ENCODE peak calls at places on chromosome 9, in five cellular contexts. H is heart left ventricle; P is CD4-positive, alpha-beta memory T cell; M is astrocyte; S is CD8-positive, alpha-beta memory T cell. T is an unnamed sample. For H3K9me3, the result is how much of the 10 kb centered on the place peaks cover.

GRCh38 chr9:21696411-21696865 is 106.0 kb upstream of the MTAP start:
- DNase-seq in H (peak), P (no peak), M (no peak), S (no peak), T (no peak)

GRCh38 chr9:33354651-33355211 is 47.6 kb downstream of the AQP7 start:
- DNase-seq in H (no peak), P (no peak), M (peak), S (no peak), T (no peak)

GRCh38 chr9:98707158-98708102 is 1.3 kb downstream of the GABBR2 start:
- DNase-seq in H (peak), P (no peak), M (peak), S (no peak), T (peak)

GRCh38 chr9:99666571-99666970 is 155.1 kb upstream of the NR4A3 start:
- DNase-seq in H (no peak), P (no peak), M (no peak), S (peak), T (no peak)

GRCh38 chr9:8287970-8288369 is 488.4 kb upstream of the DMAC1 start:
- DNase-seq in H (no peak), P (no peak), M (no peak), S (no peak), T (no peak)

GRCh38 chr9:115614931-115615401 is 497.0 kb upstream of the TNC start:
- DNase-seq in H (no peak), P (no peak), M (no peak), S (no peak), T (no peak)

GRCh38 chr9:137540536-137540935 is 9.7 kb downstream of the PNPLA7 start:
- DNase-seq in H (no peak), P (no peak), M (no peak), S (no peak), T (no peak)

GRCh38 chr9:77960356-77961153 is 71.1 kb downstream of the GNAQ start:
- DNase-seq in H (no peak), P (no peak), M (no peak), S (no peak), T (no peak)

GRCh38 chr9:18888241-18888794 is 144.7 kb downstream of the SAXO1 start:
- DNase-seq in H (peak), P (no peak), M (peak), S (no peak), T (no peak)

GRCh38 chr9:75866273-75866871 is 24.1 kb upstream of the PCSK5 start:
- DNase-seq in H (no peak), P (no peak), M (peak), S (no peak), T (no peak)

GRCh38 chr9:34771023-34771422 is 61.1 kb upstream of the CCL21 start:
- DNase-seq in H (no peak), P (no peak), M (no peak), S (no peak), T (no peak)

GRCh38 chr9:9998491-9999287 is 614.1 kb downstream of the PTPRD start:
- DNase-seq in H (no peak), P (no peak), M (no peak), S (no peak), T (no peak)

GRCh38 chr9:16718296-16718695 is 152.2 kb downstream of the BNC2 start:
- DNase-seq in H (no peak), P (no peak), M (no peak), S (no peak), T (no peak)

GRCh38 chr9:130327781-130328348 is 62.3 kb downstream of the HMCN2 start:
- DNase-seq in H (peak), P (no peak), M (peak), S (no peak), T (peak)

GRCh38 chr9:99820330-99821186 is 1.1 kb upstream of the NR4A3 start:
- DNase-seq in H (peak), P (peak), M (peak), S (peak), T (peak)

GRCh38 chr9:35666045-35666444 is 1.1 kb upstream of the ARHGEF39 start:
- DNase-seq in H (no peak), P (no peak), M (peak), S (no peak), T (no peak)

GRCh38 chr9:76610009-76610352 is 151.0 kb downstream of the GCNT1 start:
- DNase-seq in H (peak), P (no peak), M (peak), S (no peak), T (peak)

GRCh38 chr9:17636359-17636758 is 57.5 kb downstream of the SH3GL2 start:
- DNase-seq in H (no peak), P (no peak), M (no peak), S (no peak), T (no peak)

DNA sequence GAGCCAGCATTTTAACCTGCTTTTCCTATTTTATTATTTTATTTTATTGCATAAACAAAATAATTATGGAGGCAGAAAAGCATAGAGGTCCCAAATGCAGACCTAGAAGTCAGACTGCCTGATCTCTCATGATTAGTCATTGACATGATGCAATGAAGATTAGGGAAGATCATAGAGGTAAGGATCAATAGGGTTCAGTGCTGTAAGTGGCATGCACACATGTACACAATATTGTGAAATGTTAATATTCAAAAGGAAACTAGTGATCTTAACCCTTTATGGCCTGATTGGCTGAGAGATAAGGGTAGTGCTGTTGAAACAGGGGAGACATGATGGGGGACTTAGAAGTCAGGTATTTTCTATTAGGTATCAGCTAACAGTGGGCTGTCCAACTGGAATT is 1.1 kb upstream of the FRRS1L start:
- DNase-seq in H (no peak), P (no peak), M (no peak), S (no peak), T (no peak)
- H3K9me3 ChIP-seq in H (under half), P (under half), M (under half), S (under half), T (under half)

GRCh38 chr9:127192744-127193143 is 70.3 kb upstream of the ANGPTL2 start:
- DNase-seq in H (no peak), P (no peak), M (no peak), S (no peak), T (no peak)
- H3K27ac ChIP-seq in H (no peak), P (no peak), M (no peak), S (no peak), T (no peak)

DNA sequence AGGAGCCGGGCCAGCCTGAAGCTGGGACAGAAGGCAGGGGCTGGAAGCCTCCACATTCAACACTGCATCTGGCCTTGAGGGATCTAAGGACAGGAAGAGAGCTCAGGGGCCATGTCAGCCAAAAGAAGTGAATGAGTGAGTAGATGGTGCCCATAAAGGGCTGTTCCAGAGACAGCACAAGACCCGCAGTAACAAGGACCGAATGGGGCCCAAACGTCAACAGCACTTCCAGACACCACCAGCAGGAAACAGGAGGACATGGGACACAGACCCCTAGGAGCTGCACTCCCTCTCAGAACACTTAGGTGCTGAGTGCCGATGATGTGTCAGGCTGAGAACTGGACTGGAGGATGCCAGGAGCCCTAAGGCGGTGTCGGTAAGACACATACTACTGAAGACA is 114.8 kb upstream of the FAM120A start:
- DNase-seq in H (no peak), P (no peak), M (no peak), S (no peak), T (no peak)
- H3K9me3 ChIP-seq in H (under half), P (under half), M (under half), S (under half), T (under half)

DNA sequence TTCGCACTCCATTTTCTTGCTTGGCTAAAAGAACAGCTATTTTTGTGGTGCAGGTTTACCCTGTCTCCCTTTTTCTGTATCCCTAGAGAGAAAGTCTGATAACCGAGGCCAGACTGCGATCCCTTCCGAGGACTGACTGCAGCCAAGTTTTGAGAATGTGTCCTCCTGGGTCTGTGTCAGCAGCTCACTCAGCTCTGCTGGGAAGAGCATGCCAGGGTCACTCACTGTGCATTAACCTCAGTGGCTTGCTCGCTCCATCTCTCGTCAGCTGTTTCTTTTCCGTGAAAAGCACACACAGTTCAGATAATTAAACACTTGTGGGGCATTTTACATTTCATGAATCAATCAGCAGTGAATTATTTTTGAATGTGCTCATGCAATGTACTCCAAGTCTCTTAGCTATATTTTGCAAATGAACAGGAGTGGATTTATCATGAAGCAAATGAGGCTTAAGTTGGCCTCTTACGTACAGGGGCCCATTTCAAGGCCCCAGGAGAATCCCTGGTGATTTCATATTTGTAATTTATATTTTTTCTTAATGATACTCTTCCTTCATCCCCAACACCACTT is 252.1 kb downstream of the SMARCA2 start:
- DNase-seq in H (peak), P (no peak), M (peak), S (no peak), T (no peak)
- H3K27ac ChIP-seq in H (peak), P (no peak), M (no peak), S (no peak), T (no peak)

GRCh38 chr9:1261879-1262278 is 211.7 kb downstream of the DMRT2 start:
- DNase-seq in H (no peak), P (no peak), M (no peak), S (no peak), T (no peak)
- H3K9me3 ChIP-seq in H (under half), P (under half), M (under half), S (under half), T (under half)

GRCh38 chr9:133495327-133496293 is 16.7 kb upstream of the SLC2A6 start:
- DNase-seq in H (peak), P (no peak), M (no peak), S (no peak), T (no peak)
- H3K27ac ChIP-seq in H (no peak), P (no peak), M (no peak), S (no peak), T (no peak)

DNA sequence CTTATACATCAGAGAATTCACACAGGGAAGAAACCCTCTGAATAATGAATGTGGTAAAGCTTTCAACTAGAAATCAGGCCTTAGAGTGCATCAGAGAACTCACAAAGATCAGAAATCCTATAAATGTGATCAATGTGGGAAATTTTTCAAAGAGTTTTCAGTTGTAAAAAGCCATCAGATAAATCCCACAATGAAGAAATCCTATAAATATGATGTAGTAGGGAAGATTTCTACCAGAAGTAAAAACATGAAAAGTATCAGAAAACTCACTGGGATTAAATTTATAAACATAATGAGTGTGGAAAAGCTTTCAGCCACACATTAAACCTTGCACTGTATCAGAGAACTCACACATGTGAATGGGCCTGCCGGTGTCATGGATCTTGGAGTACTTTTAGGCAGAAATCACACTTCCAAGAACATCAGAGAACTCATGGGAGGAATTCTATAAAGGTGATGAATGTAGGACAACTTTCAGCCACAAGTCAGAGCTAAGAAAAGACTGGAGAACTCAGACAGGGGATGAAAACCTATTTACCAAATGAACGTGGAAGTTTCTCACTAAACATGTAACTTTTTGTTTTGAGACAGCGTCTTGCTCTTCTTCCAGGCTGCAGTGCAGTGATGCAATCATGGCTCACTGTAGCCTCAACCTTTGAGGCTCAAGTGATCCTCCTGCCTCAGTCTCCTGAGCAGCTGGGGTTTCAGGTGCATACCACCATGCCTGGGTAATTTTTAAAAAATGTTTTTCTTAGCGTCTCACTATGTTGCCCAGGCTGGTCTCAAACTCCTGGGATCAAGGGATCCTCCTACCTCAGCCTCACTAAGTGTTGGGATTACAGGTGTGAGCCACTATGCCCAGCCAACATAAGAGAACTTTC is 39.5 kb downstream of the ZNF510 start:
- DNase-seq in H (no peak), P (no peak), M (no peak), S (no peak), T (no peak)
- H3K9me3 ChIP-seq in H (half or more), P (under half), M (under half), S (under half), T (half or more)

T was measured in upper lobe of right lung.